ENCODE peak calls at places on chromosomes 7 and 10, in seven cellular contexts. F is gastrocnemius medialis; T is H9; U is IMR-90; N is upper lobe of left lung; G is thoracic aorta; P is CD8-positive, alpha-beta memory T cell. L is an unnamed sample. For H3K9me3 and H3K4me1, the result is how much of the 10 kb centered on the place peaks cover.

GRCh38 chr10:75469018-75469616 is 37.7 kb downstream of the LRMDA start:
- DNase-seq in U (peak), F (peak), N (no peak), T (no peak), P (no peak), G (peak), L (no peak)

GRCh38 chr10:13990918-13991317 is 339.8 kb downstream of the FRMD4A start:
- DNase-seq in F (no peak), N (no peak), T (no peak), U (peak), P (no peak), G (no peak), L (no peak)

GRCh38 chr10:12351447-12351846 is 2.1 kb downstream of the CAMK1D start:
- DNase-seq in F (no peak), G (no peak), N (peak), U (no peak), P (no peak), T (no peak), L (no peak)

GRCh38 chr7:40520986-40521738 is 386.4 kb downstream of the SUGCT start:
- DNase-seq in G (no peak), N (no peak), F (no peak), T (no peak), U (no peak), P (no peak), L (no peak)

GRCh38 chr7:124784879-124785818 is 19.6 kb upstream of the GPR37 start:
- DNase-seq in G (no peak), F (no peak), P (no peak), U (peak), N (no peak), T (peak), L (no peak)

GRCh38 chr7:3244241-3244814 is 56.7 kb upstream of the SDK1 start:
- DNase-seq in U (peak), N (no peak), T (no peak), F (no peak), G (no peak), P (no peak), L (no peak)

GRCh38 chr10:80104066-80104926 is 25.8 kb downstream of the TMEM254 start:
- DNase-seq in P (no peak), N (no peak), U (peak), G (no peak), F (peak), T (no peak), L (peak)

GRCh38 chr10:46555713-46556514 is 544 bp downstream of the GPRIN2 start:
- DNase-seq in F (peak), T (peak), U (no peak), G (peak), N (peak), P (peak), L (no peak)

GRCh38 chr7:50210706-50211115 is 93.8 kb upstream of the IKZF1 start:
- DNase-seq in G (no peak), P (no peak), F (no peak), N (no peak), U (no peak), T (no peak), L (no peak)

GRCh38 chr10:96960872-96961271 is 128.8 kb downstream of the LCOR start:
- DNase-seq in N (no peak), F (no peak), G (no peak), U (peak), P (no peak), T (no peak), L (no peak)

GRCh38 chr10:26215534-26215922 is 1.0 kb upstream of the GAD2 start:
- DNase-seq in P (no peak), T (no peak), N (peak), G (no peak), F (no peak), U (no peak), L (no peak)

GRCh38 chr10:116756277-116756676 is 13.9 kb upstream of the HSPA12A start:
- DNase-seq in U (peak), T (no peak), F (no peak), N (peak), P (no peak), G (no peak), L (no peak)

GRCh38 chr10:36224431-36224985 is 582.4 kb upstream of the FZD8 start:
- DNase-seq in P (no peak), T (no peak), G (no peak), U (peak), F (no peak), N (no peak), L (no peak)

GRCh38 chr10:71685554-71686202 is 33.9 kb downstream of the C10orf105 start:
- DNase-seq in U (no peak), T (no peak), G (no peak), F (no peak), N (no peak), P (no peak), L (no peak)

DNA sequence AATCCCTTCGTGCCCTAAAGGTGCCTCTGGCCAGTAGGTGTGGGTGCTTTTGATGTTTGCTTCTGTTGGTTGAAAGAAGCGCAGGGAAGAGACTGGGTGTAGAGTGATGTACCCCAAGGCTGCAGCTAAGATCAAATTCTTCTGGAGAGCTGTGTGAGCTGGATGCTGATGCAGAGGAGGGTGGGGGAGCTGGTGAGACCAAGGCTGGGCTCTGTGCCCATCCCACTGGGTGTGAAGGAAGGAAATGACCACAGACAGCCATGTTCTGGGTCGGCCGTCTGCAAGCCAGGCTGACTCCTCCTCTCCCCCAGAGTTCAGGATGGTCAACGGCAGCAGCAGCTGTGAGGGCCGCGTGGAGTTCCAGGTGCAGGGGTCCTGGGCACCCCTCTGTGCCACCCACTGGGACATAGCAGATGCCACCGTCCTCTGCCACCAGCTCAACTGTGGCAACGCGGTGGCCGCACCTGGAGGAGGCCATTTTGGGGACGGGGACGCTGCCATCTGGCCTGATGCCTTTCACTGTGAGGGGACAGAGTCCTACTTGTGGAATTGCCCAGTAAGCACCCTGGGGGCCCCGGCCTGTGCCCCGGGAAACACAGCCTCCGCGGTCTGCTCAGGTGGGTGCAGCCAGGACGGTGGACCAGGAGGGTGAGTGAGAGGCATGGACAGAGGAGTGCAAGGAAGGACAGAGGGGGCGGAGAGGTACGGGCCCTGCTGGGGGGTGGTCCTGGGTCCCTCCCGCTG is 5.1 kb downstream of the SCART1 start:
- DNase-seq in U (peak), G (no peak), N (peak), P (no peak), F (no peak), T (no peak), L (no peak)
- H3K9me3 ChIP-seq in U (under half), G (under half), N (under half), P (under half), F (under half), T (half or more), L (under half)

GRCh38 chr7:149209518-149210269 is 14.3 kb downstream of the ZNF282 start:
- DNase-seq in G (no peak), P (peak), T (peak), F (peak), U (peak), N (no peak), L (peak)
- H3K27ac ChIP-seq in G (no peak), P (no peak), T (no peak), F (no peak), U (no peak), N (no peak), L (no peak)

GRCh38 chr10:113059001-113059780 is 109.1 kb downstream of the TCF7L2 start:
- DNase-seq in F (no peak), U (peak), P (no peak), N (no peak), T (peak), G (no peak), L (no peak)
- H3K4me1 ChIP-seq in F (under half), U (under half), P (under half), N (half or more), T (under half), G (half or more), L (under half)

DNA sequence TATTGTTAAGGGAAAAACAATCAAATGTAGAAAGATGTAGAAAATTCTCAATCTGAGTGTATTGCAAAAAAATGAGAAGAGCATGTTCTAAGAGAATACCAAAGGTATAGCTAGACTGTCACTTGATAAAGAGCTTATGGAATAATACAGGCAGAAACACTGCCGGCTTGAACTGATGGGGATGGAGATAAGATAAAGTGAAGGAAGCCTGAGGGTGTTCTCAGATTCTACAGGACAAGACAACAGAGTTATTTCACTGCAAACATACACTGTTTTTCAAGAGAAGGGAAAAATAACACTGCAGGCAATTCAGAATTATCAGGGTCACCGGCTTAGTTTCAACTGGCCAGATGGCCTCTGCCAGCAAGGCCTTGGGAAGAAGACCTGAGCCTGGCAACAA is 80.0 kb downstream of the ZNF716 start:
- DNase-seq in F (no peak), U (no peak), N (no peak), T (no peak), P (no peak), G (no peak), L (no peak)
- H3K9me3 ChIP-seq in F (under half), U (under half), N (under half), T (under half), P (under half), G (under half), L (under half)

GRCh38 chr10:32981760-32982159 is 23.7 kb upstream of the ITGB1 start:
- DNase-seq in F (no peak), N (no peak), T (no peak), U (peak), P (no peak), G (no peak), L (peak)

GRCh38 chr10:32980558-32981468 is 22.8 kb upstream of the ITGB1 start:
- DNase-seq in G (peak), P (peak), T (peak), N (peak), F (peak), U (peak), L (peak)

GRCh38 chr10:32980242-32980557 is 22.2 kb upstream of the ITGB1 start:
- DNase-seq in T (no peak), U (no peak), N (no peak), G (no peak), P (no peak), F (no peak), L (no peak)

GRCh38 chr10:32976338-32976737 is 18.3 kb upstream of the ITGB1 start:
- DNase-seq in T (no peak), U (no peak), N (no peak), G (no peak), P (no peak), F (no peak), L (no peak)

GRCh38 chr10:32979041-32979440 is 21.0 kb upstream of the ITGB1 start:
- DNase-seq in G (no peak), N (no peak), F (no peak), T (no peak), U (no peak), P (no peak), L (no peak)
- H3K27ac ChIP-seq in G (no peak), N (no peak), F (no peak), T (no peak), U (no peak), P (no peak), L (no peak)

GRCh38 chr7:106870528-106870927 is 5.4 kb downstream of the PIK3CG start:
- DNase-seq in N (no peak), P (no peak), U (no peak), T (no peak), F (no peak), G (no peak), L (no peak)

GRCh38 chr7:106871793-106872571 is 6.9 kb downstream of the PIK3CG start:
- DNase-seq in F (no peak), G (no peak), T (no peak), P (no peak), N (no peak), U (no peak), L (no peak)

GRCh38 chr7:106870983-106871410 is 5.9 kb downstream of the PIK3CG start:
- DNase-seq in P (no peak), T (no peak), F (no peak), G (no peak), U (peak), N (no peak), L (no peak)

GRCh38 chr7:106868364-106868763 is 3.3 kb downstream of the PIK3CG start:
- DNase-seq in G (no peak), N (no peak), F (no peak), P (no peak), T (no peak), U (no peak), L (no peak)

GRCh38 chr7:106869954-106870353 is 4.9 kb downstream of the PIK3CG start:
- DNase-seq in P (no peak), U (no peak), N (no peak), F (no peak), G (no peak), T (no peak), L (no peak)
- H3K4me1 ChIP-seq in P (half or more), U (under half), N (under half), F (under half), G (under half), T (under half), L (half or more)

GRCh38 chr7:157499121-157499834 is 162.5 kb downstream of the DNAJB6 start:
- DNase-seq in P (no peak), N (peak), U (no peak), G (no peak), F (no peak), T (no peak), L (no peak)
- H3K9me3 ChIP-seq in P (under half), N (under half), U (under half), G (under half), F (under half), T (under half), L (under half)